ENCODE peak calls at places on chromosomes 7 and 10, in seven cellular contexts. Z is H9; L is GM23248; B is fibroblast of lung; I is psoas muscle; C is dorsolateral prefrontal cortex; V is CD8-positive, alpha-beta memory T cell. F is an unnamed sample.
A peak's percentile ranks its signal among the peaks of the same experiment; 100 is the strongest.

GRCh38 chr7:82406937-82407336 is 36.6 kb downstream of the CACNA2D1 start:
- DNase-seq in C (no peak), L (no peak), I (no peak), B (no peak), V (no peak), Z (no peak), F (no peak)

GRCh38 chr7:104943502-104944343 is 70.3 kb upstream of the KMT2E start:
- DNase-seq in Z (no peak), L (no peak), I (no peak), B (no peak), C (no peak), V (peak; percentile 47), F (peak; percentile 66)

GRCh38 chr10:70763567-70763966 is 21.6 kb downstream of the TBATA start:
- DNase-seq in L (no peak), C (peak; percentile 33), V (no peak), I (no peak), Z (no peak), B (no peak), F (no peak)

GRCh38 chr7:112254709-112255387 is 48.4 kb downstream of the ZNF277 start:
- DNase-seq in L (no peak), I (no peak), B (no peak), C (no peak), Z (no peak), V (no peak), F (no peak)

GRCh38 chr10:30759423-30759822 is 129.9 kb upstream of the LYZL2 start:
- DNase-seq in L (no peak), C (no peak), I (no peak), Z (no peak), B (peak; percentile 81), V (no peak), F (no peak)

GRCh38 chr10:77898323-77899079 is 28.1 kb downstream of the DLG5 start:
- DNase-seq in C (no peak), B (no peak), I (no peak), L (no peak), Z (no peak), V (no peak), F (no peak)

GRCh38 chr10:117942261-117942660 is 104.5 kb downstream of the RAB11FIP2 start:
- DNase-seq in C (no peak), Z (no peak), B (no peak), L (no peak), V (no peak), I (no peak), F (no peak)

GRCh38 chr10:35961501-35961900 is 319.4 kb upstream of the FZD8 start:
- DNase-seq in L (peak; percentile 70), Z (no peak), I (no peak), C (no peak), B (no peak), V (no peak), F (no peak)

GRCh38 chr10:78847486-78847885 is 221.3 kb upstream of the ZMIZ1 start:
- DNase-seq in L (peak; percentile 33), C (no peak), V (no peak), Z (no peak), B (no peak), I (no peak), F (no peak)

GRCh38 chr7:32785365-32785764 is 106.2 kb downstream of the KBTBD2 start:
- DNase-seq in I (no peak), V (no peak), Z (peak; percentile 33), B (no peak), L (no peak), C (no peak), F (no peak)

GRCh38 chr10:101287922-101288638 is 58.8 kb upstream of the LBX1 start:
- DNase-seq in V (no peak), Z (peak; percentile 86), C (no peak), I (no peak), B (peak; percentile 41), L (no peak), F (no peak)

GRCh38 chr7:15612205-15612604 is 50.4 kb upstream of the AGMO start:
- DNase-seq in B (no peak), I (no peak), C (no peak), V (no peak), Z (no peak), L (no peak), F (no peak)

GRCh38 chr10:23198940-23199767 is 7.0 kb downstream of the PTF1A start:
- DNase-seq in Z (peak; percentile 76), I (no peak), C (no peak), V (no peak), B (no peak), L (no peak), F (no peak)
- H3K27me3 ChIP-seq in Z (peaks cover 99% of the 10 kb centered on the region), I (peaks cover 21% of the 10 kb centered on the region), C (peaks cover 98% of the 10 kb centered on the region), V (peaks cover 33% of the 10 kb centered on the region), B (peaks cover 28% of the 10 kb centered on the region), L (peaks cover 89% of the 10 kb centered on the region), F (peaks cover 90% of the 10 kb centered on the region)

GRCh38 chr10:17004801-17005380 is 124.7 kb downstream of the CUBN start:
- DNase-seq in I (no peak), L (no peak), C (no peak), V (no peak), Z (no peak), B (no peak), F (no peak)
- H3K27ac ChIP-seq in I (no peak overlapping the region), L (no peak overlapping the region), C (no peak overlapping the region), V (no peak overlapping the region), Z (no peak overlapping the region), B (no peak overlapping the region), F (no peak overlapping the region)

DNA sequence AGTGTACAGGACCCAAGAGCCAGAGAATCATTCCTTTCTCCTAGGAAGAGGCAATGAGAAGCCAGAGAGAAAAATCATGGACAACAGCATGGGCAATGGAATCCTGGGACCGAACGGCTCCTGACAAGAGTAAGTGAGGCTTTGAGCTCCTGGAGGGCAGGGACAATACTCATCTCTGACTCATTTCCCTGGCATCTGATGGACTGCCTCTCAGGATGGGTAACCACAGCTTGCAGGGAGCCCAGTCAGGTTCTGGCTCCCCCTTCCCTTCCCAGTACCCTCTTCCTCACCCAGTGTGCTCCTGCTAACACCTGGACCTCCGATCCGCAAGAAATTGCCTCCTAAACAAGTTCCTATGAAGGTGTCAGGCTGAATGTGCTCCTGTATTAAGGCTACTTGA is 51.2 kb upstream of the SORCS3 start:
- DNase-seq in V (no peak), C (no peak), Z (peak; percentile 45), L (peak; percentile 86), B (peak; percentile 9), I (no peak), F (no peak)
- H3K27me3 ChIP-seq in V (no peaks in the 10 kb centered on the region), C (no peaks in the 10 kb centered on the region), Z (no peaks in the 10 kb centered on the region), L (no peaks in the 10 kb centered on the region), B (no peaks in the 10 kb centered on the region), I (no peaks in the 10 kb centered on the region), F (no peaks in the 10 kb centered on the region)

GRCh38 chr7:138666385-138666784 is 34.8 kb downstream of the SVOPL start:
- DNase-seq in Z (no peak), V (no peak), C (no peak), I (no peak), L (no peak), B (no peak), F (no peak)

GRCh38 chr7:138667535-138667934 is 33.6 kb downstream of the SVOPL start:
- DNase-seq in I (no peak), L (no peak), B (no peak), C (no peak), Z (no peak), V (no peak), F (no peak)

GRCh38 chr7:138665669-138666140 is 35.5 kb downstream of the SVOPL start:
- DNase-seq in I (no peak), C (no peak), Z (no peak), L (no peak), B (no peak), V (no peak), F (no peak)

GRCh38 chr7:138663741-138664710 is 37.1 kb downstream of the SVOPL start:
- DNase-seq in Z (peak; percentile 51), V (no peak), C (no peak), B (peak; percentile 2), L (peak; percentile 7), I (peak; percentile 51), F (no peak)

GRCh38 chr7:138665249-138665648 is 35.9 kb downstream of the SVOPL start:
- DNase-seq in Z (no peak), B (no peak), V (no peak), L (no peak), I (no peak), C (no peak), F (no peak)
- H3K27ac ChIP-seq in Z (no peak overlapping the region), B (no peak overlapping the region), V (no peak overlapping the region), L (no peak overlapping the region), I (no peak overlapping the region), C (peak overlapping the region; percentile 88), F (no peak overlapping the region)

DNA sequence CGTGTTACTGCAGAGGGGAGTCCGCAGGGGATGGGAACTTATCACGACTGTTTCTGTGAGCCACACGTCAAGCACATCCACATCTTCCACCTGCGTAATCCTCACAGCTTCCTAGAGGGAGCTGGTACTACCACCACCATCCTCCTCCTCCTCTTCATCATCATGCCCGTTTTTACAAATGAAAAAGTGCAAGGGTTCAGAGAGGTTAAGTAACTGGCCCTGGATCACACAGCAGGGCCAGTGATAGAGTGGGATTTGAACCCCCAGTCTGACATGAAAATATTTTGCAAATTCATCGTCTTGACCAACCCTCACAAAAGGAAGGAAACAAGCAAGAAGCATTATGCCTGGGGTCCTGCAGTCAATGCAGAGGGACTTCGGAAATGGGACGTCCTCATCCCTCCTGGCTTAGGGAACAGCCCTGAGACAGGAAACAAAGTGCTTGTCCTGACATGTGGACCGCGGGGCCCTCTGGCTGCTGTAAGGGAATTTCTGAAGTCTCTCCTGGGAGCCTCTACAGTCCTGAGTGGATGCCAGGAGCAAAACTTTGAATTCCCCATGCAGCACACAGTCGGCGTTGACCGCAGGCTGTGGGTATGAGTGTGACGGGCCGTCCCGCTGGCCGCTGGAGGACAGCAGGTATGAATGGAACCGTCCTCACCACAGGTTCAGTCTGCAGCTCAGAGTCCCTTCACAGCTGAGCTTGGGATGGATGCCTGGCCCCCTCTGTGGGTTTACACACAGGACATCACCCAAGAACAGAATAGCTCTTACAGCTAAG is 94.7 kb downstream of the GPR26 start:
- DNase-seq in Z (no peak), C (no peak), I (no peak), B (no peak), L (no peak), V (no peak), F (no peak)
- H3K27me3 ChIP-seq in Z (no peaks in the 10 kb centered on the region), C (peaks cover 7% of the 10 kb centered on the region), I (peaks cover 6% of the 10 kb centered on the region), B (no peaks in the 10 kb centered on the region), L (no peaks in the 10 kb centered on the region), V (no peaks in the 10 kb centered on the region), F (no peaks in the 10 kb centered on the region)

GRCh38 chr10:114930320-114930719 is 7.7 kb upstream of the TRUB1 start:
- DNase-seq in L (peak; percentile 7), C (no peak), B (no peak), V (no peak), Z (no peak), I (no peak), F (no peak)
- H3K27ac ChIP-seq in L (no peak overlapping the region), C (no peak overlapping the region), B (no peak overlapping the region), V (no peak overlapping the region), Z (no peak overlapping the region), I (no peak overlapping the region), F (no peak overlapping the region)